ENCODE peak calls at places on chromosomes 13 and 19, in seven cellular contexts. C, F, S, U, H, O and X are unnamed samples.

GRCh38 chr19:39124136-39124764 is 1.3 kb upstream of the PAK4 start:
- DNase-seq in U (no peak), H (no peak), C (no peak), F (no peak), S (no peak), O (no peak), X (no peak)

GRCh38 chr13:95098916-95099315 is 202.3 kb downstream of the ABCC4 start:
- DNase-seq in O (no peak), H (no peak), U (no peak), S (no peak), C (no peak), F (no peak), X (no peak)

GRCh38 chr13:63184693-63185092 is 1769.0 kb upstream of the PCDH20 start:
- DNase-seq in H (no peak), F (no peak), U (peak), C (no peak), O (no peak), S (no peak), X (no peak)

GRCh38 chr19:14072535-14073231 is at the start of gene MISP3:
- DNase-seq in U (no peak), O (no peak), S (no peak), C (no peak), H (peak), F (no peak), X (peak)

GRCh38 chr13:107124129-107124718 is 556.3 kb upstream of the ARGLU1 start:
- DNase-seq in H (no peak), F (no peak), U (peak), C (no peak), S (no peak), O (no peak), X (peak)

GRCh38 chr13:39855236-39855635 is 199.8 kb downstream of the COG6 start:
- DNase-seq in O (no peak), S (no peak), H (no peak), C (no peak), F (no peak), U (no peak), X (no peak)

GRCh38 chr19:15393963-15394362 is 14.4 kb upstream of the AKAP8 start:
- DNase-seq in H (no peak), C (no peak), S (peak), U (no peak), F (no peak), O (no peak), X (no peak)

GRCh38 chr13:110593430-110594130 is 21.8 kb upstream of the NAXD start:
- DNase-seq in H (peak), F (no peak), O (no peak), S (no peak), U (peak), C (no peak), X (peak)

GRCh38 chr13:26500618-26501320 is 56.7 kb upstream of the WASF3 start:
- DNase-seq in O (no peak), S (no peak), F (no peak), U (no peak), H (no peak), C (no peak), X (no peak)

GRCh38 chr19:49213791-49214190 is 56.2 kb downstream of the TRPM4 start:
- DNase-seq in C (no peak), F (no peak), H (no peak), U (no peak), S (no peak), O (no peak), X (no peak)

GRCh38 chr13:30142502-30143211 is 164.7 kb downstream of the KATNAL1 start:
- DNase-seq in U (peak), H (no peak), C (peak), O (no peak), F (no peak), S (peak), X (no peak)

GRCh38 chr19:55484571-55485438 is at the start of gene NAT14:
- DNase-seq in U (peak), S (no peak), H (peak), F (peak), C (peak), O (peak), X (peak)

GRCh38 chr13:42395066-42395821 is 123.3 kb downstream of the AKAP11 start:
- DNase-seq in U (no peak), H (no peak), S (no peak), C (no peak), F (no peak), O (no peak), X (no peak)

GRCh38 chr19:56332695-56333094 is 18.1 kb upstream of the ZSCAN5A start:
- DNase-seq in O (no peak), U (no peak), F (no peak), C (no peak), S (no peak), H (no peak), X (no peak)

GRCh38 chr19:11345122-11345752 is 831 bp downstream of the TMEM205 start:
- DNase-seq in H (peak), F (no peak), C (no peak), O (no peak), U (no peak), S (no peak), X (no peak)